ENCODE peak calls at places on chromosomes 12 and 14, in five cellular contexts. One of them, this sample, is unnamed.

GRCh38 chr12:16482726-16483125 is 123.2 kb downstream of the LMO3 start:
- DNase-seq in colonic mucosa: no peak
- DNase-seq in GM23248: peak
- DNase-seq in breast epithelium: no peak
- DNase-seq in A673: no peak
- DNase-seq in this sample: no peak

GRCh38 chr14:76950043-76951020 is 78.2 kb downstream of the IRF2BPL start:
- DNase-seq in breast epithelium: no peak
- DNase-seq in colonic mucosa: no peak
- DNase-seq in A673: no peak
- DNase-seq in GM23248: peak
- DNase-seq in this sample: peak

GRCh38 chr14:25006961-25007795 is 42.8 kb downstream of the STXBP6 start:
- DNase-seq in GM23248: peak
- DNase-seq in A673: peak
- DNase-seq in colonic mucosa: no peak
- DNase-seq in breast epithelium: no peak
- DNase-seq in this sample: peak

GRCh38 chr12:102634216-102634615 is 153.9 kb upstream of the IGF1 start:
- DNase-seq in colonic mucosa: no peak
- DNase-seq in A673: no peak
- DNase-seq in breast epithelium: no peak
- DNase-seq in GM23248: peak
- DNase-seq in this sample: no peak

GRCh38 chr12:109482491-109482890 is 5.1 kb downstream of the UBE3B start:
- DNase-seq in breast epithelium: no peak
- DNase-seq in A673: no peak
- DNase-seq in GM23248: no peak
- DNase-seq in colonic mucosa: no peak
- DNase-seq in this sample: no peak

GRCh38 chr12:128796439-128797118 is 27.2 kb downstream of the SLC15A4 start:
- DNase-seq in breast epithelium: no peak
- DNase-seq in GM23248: no peak
- DNase-seq in A673: peak
- DNase-seq in colonic mucosa: no peak
- DNase-seq in this sample: no peak

GRCh38 chr12:15706010-15706676 is 83.0 kb downstream of the EPS8 start:
- DNase-seq in A673: no peak
- DNase-seq in breast epithelium: no peak
- DNase-seq in GM23248: no peak
- DNase-seq in colonic mucosa: peak
- DNase-seq in this sample: no peak

GRCh38 chr12:14776236-14776959 is 26.9 kb downstream of the WBP11 start:
- DNase-seq in GM23248: peak
- DNase-seq in A673: peak
- DNase-seq in breast epithelium: no peak
- DNase-seq in colonic mucosa: no peak
- DNase-seq in this sample: no peak

GRCh38 chr14:21097616-21098133 is 780 bp downstream of the ZNF219 start:
- DNase-seq in A673: peak
- DNase-seq in GM23248: no peak
- DNase-seq in breast epithelium: no peak
- DNase-seq in colonic mucosa: peak
- DNase-seq in this sample: no peak

GRCh38 chr14:29637406-29637805 is 290.2 kb downstream of the PRKD1 start:
- DNase-seq in colonic mucosa: peak
- DNase-seq in A673: peak
- DNase-seq in GM23248: peak
- DNase-seq in breast epithelium: peak
- DNase-seq in this sample: peak

GRCh38 chr12:116821291-116821690 is 60.0 kb downstream of the HRK start:
- DNase-seq in breast epithelium: no peak
- DNase-seq in A673: no peak
- DNase-seq in GM23248: no peak
- DNase-seq in colonic mucosa: no peak
- DNase-seq in this sample: no peak

GRCh38 chr12:106179086-106179485 is 40.3 kb upstream of the NUAK1 start:
- DNase-seq in GM23248: no peak
- DNase-seq in A673: peak
- DNase-seq in breast epithelium: no peak
- DNase-seq in colonic mucosa: no peak
- DNase-seq in this sample: no peak

GRCh38 chr12:131050463-131051154 is 96.9 kb downstream of the ADGRD1 start:
- DNase-seq in breast epithelium: peak
- DNase-seq in GM23248: no peak
- DNase-seq in A673: no peak
- DNase-seq in colonic mucosa: no peak
- DNase-seq in this sample: no peak

GRCh38 chr14:33704486-33704885 is 246.4 kb downstream of the EGLN3 start:
- DNase-seq in A673: no peak
- DNase-seq in colonic mucosa: no peak
- DNase-seq in breast epithelium: no peak
- DNase-seq in GM23248: no peak
- DNase-seq in this sample: no peak

GRCh38 chr12:31896514-31897039 is 62.6 kb upstream of the RESF1 start:
- DNase-seq in breast epithelium: no peak
- DNase-seq in GM23248: no peak
- DNase-seq in A673: no peak
- DNase-seq in colonic mucosa: peak
- DNase-seq in this sample: no peak

GRCh38 chr12:75560167-75560566 is 48.8 kb upstream of the KRR1 start:
- DNase-seq in A673: peak
- DNase-seq in colonic mucosa: no peak
- DNase-seq in GM23248: peak
- DNase-seq in breast epithelium: no peak
- DNase-seq in this sample: no peak

GRCh38 chr12:124646385-124647230 is 79.2 kb upstream of the NCOR2 start:
- DNase-seq in GM23248: peak
- DNase-seq in colonic mucosa: no peak
- DNase-seq in breast epithelium: no peak
- DNase-seq in A673: no peak
- DNase-seq in this sample: no peak

GRCh38 chr12:80356092-80356491 is 87.9 kb upstream of the PTPRQ start:
- DNase-seq in colonic mucosa: no peak
- DNase-seq in GM23248: peak
- DNase-seq in breast epithelium: no peak
- DNase-seq in A673: peak
- DNase-seq in this sample: no peak

GRCh38 chr12:1099158-1099557 is 108.1 kb downstream of the ERC1 start:
- DNase-seq in GM23248: no peak
- DNase-seq in colonic mucosa: peak
- DNase-seq in breast epithelium: no peak
- DNase-seq in A673: no peak
- DNase-seq in this sample: no peak

GRCh38 chr14:70894868-70895267 is 12.4 kb upstream of the PCNX1 start:
- DNase-seq in breast epithelium: no peak
- DNase-seq in A673: no peak
- DNase-seq in colonic mucosa: no peak
- DNase-seq in GM23248: peak
- DNase-seq in this sample: no peak

GRCh38 chr12:110073049-110073831 is 24.9 kb upstream of the C12orf76 start:
- DNase-seq in breast epithelium: no peak
- DNase-seq in colonic mucosa: peak
- DNase-seq in GM23248: peak
- DNase-seq in A673: peak
- DNase-seq in this sample: no peak

GRCh38 chr12:109797905-109798669 is 35.1 kb downstream of the TRPV4 start:
- DNase-seq in colonic mucosa: no peak
- DNase-seq in A673: peak
- DNase-seq in GM23248: no peak
- DNase-seq in breast epithelium: no peak
- DNase-seq in this sample: no peak

GRCh38 chr14:24343795-24344660 is 4.2 kb upstream of the RIPK3 start:
- DNase-seq in A673: no peak
- DNase-seq in GM23248: peak
- DNase-seq in breast epithelium: no peak
- DNase-seq in colonic mucosa: no peak
- DNase-seq in this sample: no peak

GRCh38 chr12:22900401-22900800 is 275.4 kb downstream of the ETNK1 start:
- DNase-seq in A673: no peak
- DNase-seq in colonic mucosa: no peak
- DNase-seq in GM23248: no peak
- DNase-seq in breast epithelium: no peak
- DNase-seq in this sample: no peak

GRCh38 chr12:32918890-32919791 is 22.6 kb upstream of the PKP2 start:
- DNase-seq in A673: peak
- DNase-seq in GM23248: peak
- DNase-seq in breast epithelium: no peak
- DNase-seq in colonic mucosa: no peak
- DNase-seq in this sample: no peak

GRCh38 chr12:132474237-132474741 is 15.7 kb upstream of the FBRSL1 start:
- DNase-seq in colonic mucosa: no peak
- DNase-seq in A673: no peak
- DNase-seq in breast epithelium: no peak
- DNase-seq in GM23248: peak
- DNase-seq in this sample: no peak

GRCh38 chr14:40188006-40188405 is 755.8 kb upstream of the FBXO33 start:
- DNase-seq in breast epithelium: no peak
- DNase-seq in colonic mucosa: no peak
- DNase-seq in GM23248: peak
- DNase-seq in A673: no peak
- DNase-seq in this sample: peak

GRCh38 chr14:75477881-75478280 is 44.4 kb upstream of the BATF start:
- DNase-seq in A673: no peak
- DNase-seq in GM23248: no peak
- DNase-seq in colonic mucosa: no peak
- DNase-seq in breast epithelium: no peak
- DNase-seq in this sample: no peak
- H3K4me3 ChIP-seq in A673: no peak
- H3K4me3 ChIP-seq in GM23248: no peak
- H3K4me3 ChIP-seq in colonic mucosa: no peak
- H3K4me3 ChIP-seq in breast epithelium: no peak
- H3K4me3 ChIP-seq in this sample: no peak

GRCh38 chr14:30983858-30984257 is 41.6 kb upstream of the AP4S1 start:
- DNase-seq in colonic mucosa: no peak
- DNase-seq in breast epithelium: no peak
- DNase-seq in GM23248: no peak
- DNase-seq in A673: no peak
- DNase-seq in this sample: no peak

GRCh38 chr14:30985796-30986195 is 39.7 kb upstream of the AP4S1 start:
- DNase-seq in A673: no peak
- DNase-seq in breast epithelium: no peak
- DNase-seq in colonic mucosa: no peak
- DNase-seq in GM23248: no peak
- DNase-seq in this sample: no peak

GRCh38 chr14:30977752-30978151 is 47.7 kb upstream of the AP4S1 start:
- DNase-seq in A673: no peak
- DNase-seq in colonic mucosa: no peak
- DNase-seq in breast epithelium: no peak
- DNase-seq in GM23248: no peak
- DNase-seq in this sample: no peak

GRCh38 chr14:30980980-30981379 is 44.5 kb upstream of the AP4S1 start:
- DNase-seq in breast epithelium: no peak
- DNase-seq in colonic mucosa: no peak
- DNase-seq in A673: no peak
- DNase-seq in GM23248: no peak
- DNase-seq in this sample: no peak

DNA sequence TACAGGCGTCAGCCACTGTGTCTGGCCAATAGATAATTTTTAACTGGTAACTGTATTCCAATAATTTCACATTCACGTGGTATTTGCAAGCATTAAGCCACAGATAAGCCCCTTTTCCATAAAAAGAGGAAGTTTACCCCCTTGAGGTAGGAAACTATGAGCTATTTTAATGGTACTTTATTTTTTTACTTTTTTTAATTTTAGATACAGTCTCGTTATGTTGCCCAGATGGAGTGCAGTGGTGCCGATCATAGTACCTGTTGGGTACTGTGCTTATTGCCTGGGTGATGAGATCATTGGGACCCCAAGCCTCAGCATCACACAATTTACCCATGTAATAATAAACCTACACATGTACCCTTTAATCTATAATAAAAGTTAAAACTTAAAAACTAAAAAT is 42.9 kb upstream of the AP4S1 start:
- DNase-seq in colonic mucosa: no peak
- DNase-seq in breast epithelium: no peak
- DNase-seq in GM23248: no peak
- DNase-seq in A673: no peak
- DNase-seq in this sample: no peak
- H3K4me3 ChIP-seq in colonic mucosa: no peak
- H3K4me3 ChIP-seq in breast epithelium: no peak
- H3K4me3 ChIP-seq in GM23248: no peak
- H3K4me3 ChIP-seq in A673: no peak
- H3K4me3 ChIP-seq in this sample: no peak

DNA sequence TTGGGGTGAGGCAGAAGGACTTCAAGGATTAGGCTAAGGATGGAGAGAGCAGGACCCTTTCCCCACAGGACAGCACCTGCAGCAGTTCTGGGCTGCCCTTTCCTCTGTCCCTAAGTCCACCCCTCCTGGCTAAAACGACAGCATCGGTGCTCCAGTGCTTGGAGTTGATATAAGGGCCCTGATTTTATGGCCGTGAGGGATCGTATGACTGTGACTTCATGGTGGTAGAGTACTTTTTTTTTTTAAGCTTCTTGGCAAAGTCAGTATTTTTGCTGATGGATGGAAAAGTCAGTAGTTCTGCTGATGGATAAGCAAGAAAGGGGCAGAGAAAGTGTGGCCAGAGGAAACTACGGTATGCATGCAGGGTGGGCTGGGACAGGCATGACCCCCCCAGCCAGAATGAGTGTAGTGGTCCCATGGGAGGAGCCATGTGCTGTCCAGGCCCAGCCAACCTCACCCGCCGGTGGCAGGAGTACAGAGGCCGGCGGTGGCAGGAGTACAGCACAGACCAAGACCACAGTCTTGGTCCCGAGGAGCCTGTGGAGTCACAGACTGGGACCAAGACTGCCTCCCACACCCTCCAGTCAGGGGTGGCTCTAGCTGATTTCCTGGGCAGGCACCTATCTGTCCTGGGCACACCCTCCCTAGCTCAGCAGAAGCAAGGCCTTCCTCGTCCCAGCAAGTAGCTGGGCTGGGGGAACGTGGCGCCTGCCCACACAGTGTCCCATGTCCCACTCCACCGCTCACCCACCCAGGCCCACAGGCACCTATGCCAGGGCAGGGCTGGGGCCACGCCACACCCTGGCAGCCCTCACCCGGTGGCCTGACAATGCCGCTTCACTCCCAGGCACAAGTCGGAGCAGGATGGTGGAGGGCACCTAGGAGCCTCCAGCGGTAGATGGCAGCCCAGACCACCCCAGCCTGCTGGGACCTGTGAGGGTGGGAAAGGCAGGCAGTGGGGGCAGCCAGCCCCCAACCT is 46.3 kb downstream of the CCDC88C start:
- DNase-seq in breast epithelium: no peak
- DNase-seq in colonic mucosa: no peak
- DNase-seq in A673: no peak
- DNase-seq in GM23248: no peak
- DNase-seq in this sample: no peak
- H3K4me3 ChIP-seq in breast epithelium: no peak
- H3K4me3 ChIP-seq in colonic mucosa: no peak
- H3K4me3 ChIP-seq in A673: no peak
- H3K4me3 ChIP-seq in GM23248: no peak
- H3K4me3 ChIP-seq in this sample: no peak

DNA sequence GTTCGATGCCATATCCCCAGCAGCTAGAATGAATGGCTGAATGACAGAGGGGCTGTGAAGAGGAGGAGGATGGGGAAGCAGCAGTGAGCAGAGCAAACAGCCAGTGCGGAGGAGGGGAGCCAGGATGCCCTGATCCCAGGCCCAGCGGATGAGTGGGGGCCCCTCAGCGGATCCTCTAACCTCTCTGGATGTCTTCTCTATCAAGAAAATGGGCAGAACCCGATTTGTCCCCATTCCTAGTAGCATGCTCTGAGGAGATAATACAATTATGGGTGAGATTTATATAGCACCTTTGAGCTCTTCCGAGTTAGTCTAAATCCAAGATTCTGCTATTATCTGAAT is 30.0 kb upstream of the RPLP0 start:
- DNase-seq in breast epithelium: no peak
- DNase-seq in colonic mucosa: no peak
- DNase-seq in GM23248: no peak
- DNase-seq in A673: no peak
- DNase-seq in this sample: no peak
- H3K4me3 ChIP-seq in breast epithelium: no peak
- H3K4me3 ChIP-seq in colonic mucosa: no peak
- H3K4me3 ChIP-seq in GM23248: peak
- H3K4me3 ChIP-seq in A673: no peak
- H3K4me3 ChIP-seq in this sample: no peak

This sample was measured in epithelial cell of proximal tubule.